ENCODE peak calls at places on chromosome 19, in four cellular contexts. Z, L, N and E are unnamed samples.

GRCh38 chr19:53519431-53519830 is 18.5 kb upstream of the ZNF331 start:
- DNase-seq in Z (no peak), L (no peak), N (no peak), E (peak; percentile 22)

GRCh38 chr19:19860756-19861390 is 4.8 kb upstream of the ZNF253 start:
- DNase-seq in Z (no peak), L (no peak), N (no peak), E (no peak)

GRCh38 chr19:29098863-29099481 is 114.0 kb downstream of the UQCRFS1 start:
- DNase-seq in Z (peak; percentile 89), L (peak; percentile 84), N (peak; percentile 77), E (peak; percentile 42)

GRCh38 chr19:58551577-58552471 is 3.1 kb downstream of the CHMP2A start:
- DNase-seq in Z (no peak), L (no peak), N (no peak), E (no peak)

GRCh38 chr19:18220632-18221275 is 5.5 kb downstream of the PDE4C start:
- DNase-seq in Z (no peak), L (no peak), N (no peak), E (no peak)

GRCh38 chr19:42270346-42271044 is 1.4 kb downstream of the CIC start:
- DNase-seq in Z (peak; percentile 94), L (peak; percentile 56), N (no peak), E (no peak)

GRCh38 chr19:27746691-27747380 is 1466.1 kb downstream of the UQCRFS1 start:
- DNase-seq in Z (no peak), L (peak; percentile 19), N (peak; percentile 1), E (peak; percentile 44)

GRCh38 chr19:4911314-4911713 is 2.0 kb downstream of the UHRF1 start:
- DNase-seq in Z (no peak), L (no peak), N (peak; percentile 25), E (no peak)

GRCh38 chr19:6822311-6822670 is 49.8 kb downstream of the VAV1 start:
- DNase-seq in Z (no peak), L (no peak), N (no peak), E (no peak)

GRCh38 chr19:31253816-31254551 is 95.3 kb downstream of the TSHZ3 start:
- DNase-seq in Z (no peak), L (peak; percentile 37), N (peak; percentile 47), E (no peak)

GRCh38 chr19:51020988-51021651 is 1.6 kb upstream of the KLK10 start:
- DNase-seq in Z (no peak), L (no peak), N (peak; percentile 51), E (no peak)

GRCh38 chr19:1254081-1254527 is 5.7 kb downstream of the MIDN start:
- DNase-seq in Z (no peak), L (peak; percentile 67), N (no peak), E (peak; percentile 70)

GRCh38 chr19:18414504-18415176 is 4.6 kb upstream of the SSBP4 start:
- DNase-seq in Z (peak; percentile 72), L (no peak), N (no peak), E (peak; percentile 39)

DNA sequence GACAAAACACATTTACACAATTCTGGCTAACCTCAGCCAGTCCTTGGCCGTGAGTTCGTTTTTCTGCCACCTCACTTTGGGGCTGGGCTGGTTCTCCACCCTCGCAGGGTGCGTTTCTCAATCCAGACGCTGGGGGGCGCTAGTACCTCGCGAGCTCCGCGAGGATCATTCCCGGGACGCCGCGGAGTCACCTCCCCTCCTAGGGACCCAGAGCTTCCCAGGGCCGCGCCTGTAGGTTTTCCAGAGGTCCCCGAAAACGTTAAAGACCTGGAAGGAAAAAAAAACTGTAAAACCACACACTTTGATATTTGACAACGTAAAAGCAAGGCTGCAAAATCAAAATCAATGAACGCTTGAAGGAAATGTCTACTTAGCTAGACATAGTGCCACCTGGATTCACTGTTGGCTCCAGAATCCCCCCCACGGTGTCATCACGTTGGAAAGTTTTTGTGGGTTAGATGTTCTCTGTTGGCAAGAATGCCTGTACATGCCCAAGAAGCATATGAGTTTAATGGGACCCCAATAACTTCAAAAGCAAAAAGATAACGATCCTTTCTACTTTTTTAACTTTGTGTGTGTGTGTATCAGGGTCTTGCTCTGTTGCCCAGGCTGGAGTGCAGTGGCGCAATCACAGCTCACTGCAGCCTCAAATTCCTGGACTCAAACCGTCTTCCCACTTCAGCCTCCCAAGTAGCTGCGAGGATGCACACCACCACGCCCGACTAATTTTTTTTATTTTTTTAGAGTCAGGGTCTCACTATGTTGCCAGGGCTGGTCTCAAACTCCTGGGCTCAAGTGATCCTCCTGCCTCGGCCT is 34.5 kb upstream of the TPM4 start:
- DNase-seq in Z (peak; percentile 89), L (peak; percentile 81), N (peak; percentile 52), E (peak; percentile 78)
- TF ChIP-seq CTCF in Z (peak; percentile 99), L (peak; percentile 91), N (peak; percentile 96), E (peak; percentile 97)

GRCh38 chr19:34184880-34185491 is 12.7 kb downstream of the LSM14A start:
- DNase-seq in Z (no peak), L (no peak), N (no peak), E (no peak)

GRCh38 chr19:34188388-34188787 is 16.1 kb downstream of the LSM14A start:
- DNase-seq in Z (no peak), L (no peak), N (no peak), E (no peak)

GRCh38 chr19:34189199-34189916 is 17.1 kb downstream of the LSM14A start:
- DNase-seq in Z (no peak), L (no peak), N (no peak), E (no peak)

GRCh38 chr19:34187011-34187410 is 14.7 kb downstream of the LSM14A start:
- DNase-seq in Z (no peak), L (no peak), N (no peak), E (no peak)

DNA sequence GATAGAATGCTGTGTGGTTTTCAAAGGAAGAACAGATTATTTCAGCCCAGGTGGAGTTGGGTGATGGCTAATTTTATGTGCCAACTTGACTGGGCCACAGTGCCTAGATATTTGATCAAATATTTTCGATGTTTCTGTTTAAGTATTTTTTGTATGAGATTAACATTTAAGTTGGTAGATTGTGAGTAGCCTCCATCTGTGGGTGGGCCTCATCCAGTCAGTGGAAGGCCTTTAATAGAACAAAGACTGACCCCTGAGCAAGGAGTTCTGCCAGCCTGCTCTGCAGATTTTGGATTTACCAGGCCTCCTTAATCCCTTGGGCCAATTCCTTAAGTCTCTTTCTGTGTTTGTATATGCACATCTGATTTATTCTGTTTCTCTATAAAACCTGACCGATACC is 13.9 kb downstream of the LSM14A start:
- DNase-seq in Z (no peak), L (no peak), N (no peak), E (no peak)
- H3K4me1 ChIP-seq in Z (peaks cover 51% of the 10 kb centered on the region), L (peaks cover 69% of the 10 kb centered on the region), N (peaks cover 13% of the 10 kb centered on the region), E (peaks cover 53% of the 10 kb centered on the region)

GRCh38 chr19:37907735-37908066 is 693 bp downstream of the SIPA1L3 start:
- DNase-seq in Z (no peak), L (no peak), N (no peak), E (no peak)
- H3K27ac ChIP-seq in Z (no peak overlapping the region), L (peak overlapping the region; percentile 76), N (no peak overlapping the region), E (no peak overlapping the region)

DNA sequence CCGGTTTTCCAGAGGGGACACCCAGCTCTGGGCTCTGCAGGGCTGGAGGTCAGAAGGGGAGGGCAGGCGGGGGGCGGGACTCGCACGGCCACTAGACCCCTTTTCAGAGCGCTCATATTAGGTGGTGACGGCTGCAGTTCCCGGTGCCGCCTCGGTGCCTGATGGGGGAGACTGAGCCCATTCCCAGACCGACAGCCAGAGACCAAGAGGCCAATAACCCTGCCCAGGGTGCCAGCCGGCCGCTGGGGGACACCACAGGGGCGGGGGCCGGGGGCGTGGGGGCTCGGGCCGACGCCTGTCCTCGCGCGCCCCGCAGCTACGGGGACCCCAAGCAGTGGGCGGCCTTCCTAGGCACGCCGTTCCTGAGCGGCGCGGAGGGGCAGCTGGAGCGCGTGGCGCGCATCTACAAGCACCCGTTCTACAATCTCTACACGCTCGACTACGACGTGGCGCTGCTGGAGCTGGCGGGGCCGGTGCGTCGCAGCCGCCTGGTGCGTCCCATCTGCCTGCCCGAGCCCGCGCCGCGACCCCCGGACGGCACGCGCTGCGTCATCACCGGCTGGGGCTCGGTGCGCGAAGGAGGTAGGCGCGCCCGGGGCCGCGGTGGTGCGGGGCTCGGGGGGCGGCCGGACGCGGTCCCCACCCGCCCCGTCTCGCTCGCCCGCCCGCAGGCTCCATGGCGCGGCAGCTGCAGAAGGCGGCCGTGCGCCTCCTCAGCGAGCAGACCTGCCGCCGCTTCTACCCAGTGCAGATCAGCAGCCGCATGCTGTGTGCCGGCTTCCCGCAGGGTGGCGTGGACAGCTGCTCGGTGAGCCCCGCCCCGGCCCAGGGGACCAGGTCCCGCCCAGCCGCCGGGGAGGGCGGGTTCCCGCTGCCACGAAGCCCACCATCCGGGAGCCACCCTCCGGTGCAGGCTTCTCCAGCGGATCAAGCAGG is 2.4 kb downstream of the TIMM13 start:
- DNase-seq in Z (no peak), L (peak; percentile 70), N (peak; percentile 69), E (peak; percentile 67)
- TF ChIP-seq CTCF in Z (no peak), L (peak; percentile 41), N (peak; percentile 49), E (no peak)